ENCODE peak calls at places on chromosomes 12 and 14, in six cellular contexts. One of them, this sample, is unnamed.

GRCh38 chr12:106519587-106519986 is 63.2 kb upstream of the RFX4 start:
- DNase-seq in astrocyte of the hippocampus: no peak
- DNase-seq in dorsolateral prefrontal cortex: no peak
- DNase-seq in left ventricle myocardium inferior: no peak
- DNase-seq in activated T-helper 1 cell treated with Interleukin-2 at 50 U/mL for 16 hours: no peak
- DNase-seq in glutamatergic neuron: no peak
- DNase-seq in this sample: no peak

GRCh38 chr14:99378782-99379214 is 101.9 kb downstream of the SETD3 start:
- DNase-seq in astrocyte of the hippocampus: peak
- DNase-seq in dorsolateral prefrontal cortex: no peak
- DNase-seq in left ventricle myocardium inferior: no peak
- DNase-seq in glutamatergic neuron: no peak
- DNase-seq in activated T-helper 1 cell treated with Interleukin-2 at 50 U/mL for 16 hours: no peak
- DNase-seq in this sample: no peak

GRCh38 chr12:27498159-27498558 is 25.8 kb upstream of the PPFIBP1 start:
- DNase-seq in dorsolateral prefrontal cortex: no peak
- DNase-seq in activated T-helper 1 cell treated with Interleukin-2 at 50 U/mL for 16 hours: no peak
- DNase-seq in left ventricle myocardium inferior: no peak
- DNase-seq in astrocyte of the hippocampus: no peak
- DNase-seq in glutamatergic neuron: no peak
- DNase-seq in this sample: no peak

GRCh38 chr12:113097716-113098427 is 37.7 kb downstream of the RASAL1 start:
- DNase-seq in left ventricle myocardium inferior: peak
- DNase-seq in astrocyte of the hippocampus: peak
- DNase-seq in dorsolateral prefrontal cortex: peak
- DNase-seq in glutamatergic neuron: no peak
- DNase-seq in activated T-helper 1 cell treated with Interleukin-2 at 50 U/mL for 16 hours: no peak
- DNase-seq in this sample: no peak

GRCh38 chr12:130876297-130876696 is 4.4 kb downstream of the RAN start:
- DNase-seq in astrocyte of the hippocampus: no peak
- DNase-seq in dorsolateral prefrontal cortex: no peak
- DNase-seq in activated T-helper 1 cell treated with Interleukin-2 at 50 U/mL for 16 hours: no peak
- DNase-seq in glutamatergic neuron: no peak
- DNase-seq in left ventricle myocardium inferior: no peak
- DNase-seq in this sample: no peak

GRCh38 chr12:9319044-9319841 is 111.0 kb upstream of the PZP start:
- DNase-seq in left ventricle myocardium inferior: no peak
- DNase-seq in dorsolateral prefrontal cortex: no peak
- DNase-seq in astrocyte of the hippocampus: no peak
- DNase-seq in glutamatergic neuron: no peak
- DNase-seq in activated T-helper 1 cell treated with Interleukin-2 at 50 U/mL for 16 hours: no peak
- DNase-seq in this sample: no peak

GRCh38 chr14:102829106-102829505 is 51.9 kb downstream of the TRAF3 start:
- DNase-seq in dorsolateral prefrontal cortex: no peak
- DNase-seq in left ventricle myocardium inferior: no peak
- DNase-seq in activated T-helper 1 cell treated with Interleukin-2 at 50 U/mL for 16 hours: no peak
- DNase-seq in astrocyte of the hippocampus: no peak
- DNase-seq in glutamatergic neuron: no peak
- DNase-seq in this sample: no peak

GRCh38 chr12:47123730-47124129 is 44.0 kb upstream of the AMIGO2 start:
- DNase-seq in activated T-helper 1 cell treated with Interleukin-2 at 50 U/mL for 16 hours: no peak
- DNase-seq in left ventricle myocardium inferior: no peak
- DNase-seq in glutamatergic neuron: no peak
- DNase-seq in dorsolateral prefrontal cortex: no peak
- DNase-seq in astrocyte of the hippocampus: no peak
- DNase-seq in this sample: no peak

GRCh38 chr14:98754343-98755025 is 517.5 kb downstream of the BCL11B start:
- DNase-seq in dorsolateral prefrontal cortex: no peak
- DNase-seq in glutamatergic neuron: no peak
- DNase-seq in astrocyte of the hippocampus: peak
- DNase-seq in left ventricle myocardium inferior: no peak
- DNase-seq in activated T-helper 1 cell treated with Interleukin-2 at 50 U/mL for 16 hours: no peak
- DNase-seq in this sample: no peak

GRCh38 chr14:28751467-28752058 is 15.0 kb upstream of the FOXG1 start:
- DNase-seq in left ventricle myocardium inferior: no peak
- DNase-seq in glutamatergic neuron: peak
- DNase-seq in activated T-helper 1 cell treated with Interleukin-2 at 50 U/mL for 16 hours: no peak
- DNase-seq in astrocyte of the hippocampus: peak
- DNase-seq in dorsolateral prefrontal cortex: no peak
- DNase-seq in this sample: peak

GRCh38 chr12:38905480-38906351 is at the start of gene CPNE8:
- DNase-seq in glutamatergic neuron: peak
- DNase-seq in dorsolateral prefrontal cortex: peak
- DNase-seq in left ventricle myocardium inferior: peak
- DNase-seq in activated T-helper 1 cell treated with Interleukin-2 at 50 U/mL for 16 hours: peak
- DNase-seq in astrocyte of the hippocampus: peak
- DNase-seq in this sample: peak

GRCh38 chr14:36221097-36221496 is 44.6 kb upstream of the PTCSC3 start:
- DNase-seq in activated T-helper 1 cell treated with Interleukin-2 at 50 U/mL for 16 hours: no peak
- DNase-seq in left ventricle myocardium inferior: no peak
- DNase-seq in glutamatergic neuron: no peak
- DNase-seq in astrocyte of the hippocampus: no peak
- DNase-seq in dorsolateral prefrontal cortex: no peak
- DNase-seq in this sample: no peak

GRCh38 chr14:101721951-101722661 is 39.4 kb upstream of the PPP2R5C start:
- DNase-seq in astrocyte of the hippocampus: peak
- DNase-seq in left ventricle myocardium inferior: no peak
- DNase-seq in activated T-helper 1 cell treated with Interleukin-2 at 50 U/mL for 16 hours: peak
- DNase-seq in dorsolateral prefrontal cortex: no peak
- DNase-seq in glutamatergic neuron: no peak
- DNase-seq in this sample: no peak

GRCh38 chr12:85874064-85874463 is at the start of gene NTS:
- DNase-seq in glutamatergic neuron: no peak
- DNase-seq in astrocyte of the hippocampus: peak
- DNase-seq in dorsolateral prefrontal cortex: no peak
- DNase-seq in left ventricle myocardium inferior: no peak
- DNase-seq in activated T-helper 1 cell treated with Interleukin-2 at 50 U/mL for 16 hours: no peak
- DNase-seq in this sample: peak

GRCh38 chr12:14771651-14772137 is 31.6 kb downstream of the WBP11 start:
- DNase-seq in glutamatergic neuron: no peak
- DNase-seq in dorsolateral prefrontal cortex: no peak
- DNase-seq in activated T-helper 1 cell treated with Interleukin-2 at 50 U/mL for 16 hours: no peak
- DNase-seq in left ventricle myocardium inferior: no peak
- DNase-seq in astrocyte of the hippocampus: no peak
- DNase-seq in this sample: peak

GRCh38 chr14:28931999-28932398 is 165.4 kb downstream of the FOXG1 start:
- DNase-seq in left ventricle myocardium inferior: no peak
- DNase-seq in glutamatergic neuron: no peak
- DNase-seq in astrocyte of the hippocampus: no peak
- DNase-seq in activated T-helper 1 cell treated with Interleukin-2 at 50 U/mL for 16 hours: no peak
- DNase-seq in dorsolateral prefrontal cortex: no peak
- DNase-seq in this sample: no peak

GRCh38 chr14:36207500-36207899 is 31.0 kb upstream of the PTCSC3 start:
- DNase-seq in glutamatergic neuron: no peak
- DNase-seq in activated T-helper 1 cell treated with Interleukin-2 at 50 U/mL for 16 hours: no peak
- DNase-seq in astrocyte of the hippocampus: peak
- DNase-seq in left ventricle myocardium inferior: no peak
- DNase-seq in dorsolateral prefrontal cortex: no peak
- DNase-seq in this sample: no peak

GRCh38 chr12:131085125-131085815 is 131.6 kb downstream of the ADGRD1 start:
- DNase-seq in left ventricle myocardium inferior: peak
- DNase-seq in glutamatergic neuron: peak
- DNase-seq in dorsolateral prefrontal cortex: peak
- DNase-seq in activated T-helper 1 cell treated with Interleukin-2 at 50 U/mL for 16 hours: no peak
- DNase-seq in astrocyte of the hippocampus: no peak
- DNase-seq in this sample: no peak